ENCODE peak calls at places on chromosomes 2 and 18, in five cellular contexts. D, J, G, C and N are unnamed samples.

GRCh38 chr18:13376841-13377351 is 158.3 kb downstream of the LDLRAD4 start:
- DNase-seq in D (no peak), J (peak; percentile 10), G (no peak), C (no peak), N (peak; percentile 41)

GRCh38 chr18:59908790-59909189 is 9.0 kb downstream of the PMAIP1 start:
- DNase-seq in D (no peak), J (no peak), G (peak; percentile 56), C (no peak), N (no peak)

GRCh38 chr18:45241982-45242565 is 373.2 kb upstream of the SLC14A2 start:
- DNase-seq in D (no peak), J (no peak), G (no peak), C (no peak), N (no peak)

GRCh38 chr2:212539145-212539880 is 711 bp upstream of the ERBB4 start:
- DNase-seq in D (peak; percentile 74), J (no peak), G (peak; percentile 60), C (peak; percentile 44), N (peak; percentile 91)

GRCh38 chr2:98185801-98186200 is 98.8 kb downstream of the VWA3B start:
- DNase-seq in D (no peak), J (no peak), G (no peak), C (no peak), N (no peak)

GRCh38 chr18:23213200-23213599 is 77.9 kb downstream of the CABLES1 start:
- DNase-seq in D (no peak), J (no peak), G (no peak), C (no peak), N (no peak)

GRCh38 chr2:141041281-141041680 is 1089.5 kb downstream of the LRP1B start:
- DNase-seq in D (no peak), J (no peak), G (no peak), C (no peak), N (no peak)

GRCh38 chr2:10879159-10879558 is 32.6 kb upstream of the KCNF1 start:
- DNase-seq in D (no peak), J (no peak), G (no peak), C (no peak), N (peak; percentile 32)

GRCh38 chr2:182767578-182767977 is 51.5 kb downstream of the DNAJC10 start:
- DNase-seq in D (no peak), J (peak; percentile 42), G (peak; percentile 61), C (no peak), N (peak; percentile 53)

GRCh38 chr2:221629478-221629877 is 57.4 kb upstream of the EPHA4 start:
- DNase-seq in D (no peak), J (no peak), G (peak; percentile 67), C (no peak), N (no peak)

GRCh38 chr2:191374366-191374765 is 129.2 kb downstream of the MYO1B start:
- DNase-seq in D (no peak), J (no peak), G (no peak), C (no peak), N (no peak)

DNA sequence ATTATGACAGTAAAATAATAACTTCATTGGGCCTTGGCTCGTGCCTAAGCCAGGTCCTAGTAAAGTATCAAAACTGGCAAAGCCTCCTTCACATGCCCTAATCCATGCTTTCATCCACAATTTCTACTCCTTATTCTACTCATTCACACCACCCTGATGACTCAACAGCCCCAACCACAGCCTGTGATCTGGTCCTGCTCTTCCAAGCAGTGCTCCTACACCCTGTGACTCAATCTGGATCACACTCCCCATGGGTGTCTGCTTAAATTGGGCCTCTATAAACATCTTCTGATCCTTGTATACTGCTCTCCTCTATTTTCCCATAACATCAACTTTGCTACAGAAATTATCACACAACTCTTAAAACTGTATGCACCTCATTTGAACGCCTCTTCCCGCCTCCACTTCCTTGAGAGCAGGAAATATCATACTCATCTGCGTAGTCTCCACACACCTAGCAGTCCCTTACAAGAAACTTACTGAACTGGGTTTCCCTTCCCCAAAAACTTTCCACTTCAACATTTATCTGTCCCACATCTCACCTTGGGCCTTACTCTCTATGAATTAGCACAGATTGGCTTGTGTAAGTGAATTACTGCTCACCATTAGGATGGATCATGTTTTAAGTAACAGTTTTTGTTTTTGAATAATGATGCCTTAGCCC is 15.9 kb downstream of the GTF3C3 start:
- DNase-seq in D (no peak), J (no peak), G (peak; percentile 44), C (no peak), N (peak; percentile 50)
- H3K36me3 ChIP-seq in D (peaks cover 96% of the 10 kb centered on the region), J (peaks cover 96% of the 10 kb centered on the region), G (peaks cover 84% of the 10 kb centered on the region), C (no peaks in the 10 kb centered on the region), N (peaks cover 89% of the 10 kb centered on the region)

GRCh38 chr2:188983427-188984101 is 9.4 kb downstream of the COL3A1 start:
- DNase-seq in D (no peak), J (peak; percentile 3), G (peak; percentile 72), C (no peak), N (no peak)
- TF ChIP-seq CTCF in D (peak; percentile 23), J (peak; percentile 56), G (peak; percentile 76), C (no peak), N (peak; percentile 76)

GRCh38 chr2:233266481-233266880 is 15.0 kb downstream of the ATG16L1 start:
- DNase-seq in D (no peak), J (no peak), G (no peak), C (no peak), N (no peak)
- H3K36me3 ChIP-seq in D (peaks cover 100% of the 10 kb centered on the region), J (peaks cover 99% of the 10 kb centered on the region), G (peaks cover 92% of the 10 kb centered on the region), C (no peaks in the 10 kb centered on the region), N (peaks cover 95% of the 10 kb centered on the region)

GRCh38 chr18:55475467-55475866 is 112.5 kb downstream of the TCF4 start:
- DNase-seq in D (no peak), J (no peak), G (no peak), C (no peak), N (no peak)

GRCh38 chr18:55475916-55476315 is 112.1 kb downstream of the TCF4 start:
- DNase-seq in D (no peak), J (no peak), G (no peak), C (no peak), N (no peak)

GRCh38 chr18:55478301-55478660 is 109.7 kb downstream of the TCF4 start:
- DNase-seq in D (no peak), J (no peak), G (no peak), C (no peak), N (no peak)

GRCh38 chr18:55479656-55480420 is 108.2 kb downstream of the TCF4 start:
- DNase-seq in D (no peak), J (no peak), G (no peak), C (no peak), N (no peak)

DNA sequence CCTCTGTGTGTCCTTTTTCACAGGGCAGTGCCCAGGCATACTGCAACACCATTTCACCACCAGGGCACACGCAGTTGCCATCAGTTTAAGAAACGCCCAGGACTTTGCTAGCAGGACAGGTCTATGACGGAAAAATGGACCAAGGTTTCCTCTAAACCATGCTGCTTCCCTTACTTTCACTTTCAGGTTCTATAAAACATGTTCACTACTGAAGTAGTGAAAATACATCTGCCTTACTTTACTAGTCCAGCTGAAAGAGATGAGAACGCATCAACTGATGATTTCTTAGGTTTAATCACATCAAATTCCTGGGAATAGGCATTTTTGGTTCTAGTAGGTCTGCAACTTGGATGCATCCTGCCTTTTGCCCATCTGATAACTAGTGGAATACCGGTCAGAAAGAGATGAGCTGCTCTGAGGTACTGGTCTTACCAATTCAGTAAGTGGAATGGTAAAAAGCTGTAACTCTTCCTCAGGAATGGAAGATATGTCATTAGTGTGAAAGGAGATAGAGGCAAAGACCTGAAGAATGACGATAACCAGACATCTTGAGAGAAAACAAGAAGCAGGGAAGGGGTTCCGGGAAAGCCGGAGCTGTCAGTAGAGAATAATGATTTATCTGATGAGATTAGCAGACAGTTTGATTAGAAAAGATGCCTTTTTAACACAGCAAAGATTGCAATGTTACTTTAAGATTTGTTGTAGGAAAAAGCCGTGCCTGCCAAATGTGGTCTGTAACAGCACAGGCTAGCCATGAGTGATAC is 110.3 kb downstream of the TCF4 start:
- DNase-seq in D (peak; percentile 58), J (peak; percentile 42), G (peak; percentile 45), C (no peak), N (no peak)
- TF ChIP-seq CTCF in D (peak; percentile 32), J (no peak), G (peak; percentile 31), C (no peak), N (peak; percentile 31)

GRCh38 chr2:38216886-38217285 is 140.9 kb upstream of the CYP1B1 start:
- DNase-seq in D (no peak), J (no peak), G (no peak), C (no peak), N (no peak)

GRCh38 chr2:38217401-38218188 is 141.6 kb upstream of the CYP1B1 start:
- DNase-seq in D (no peak), J (no peak), G (no peak), C (no peak), N (no peak)

GRCh38 chr2:38220164-38220563 is 144.2 kb upstream of the CYP1B1 start:
- DNase-seq in D (no peak), J (no peak), G (no peak), C (no peak), N (no peak)

GRCh38 chr2:38218995-38219394 is 143.0 kb upstream of the CYP1B1 start:
- DNase-seq in D (no peak), J (no peak), G (no peak), C (no peak), N (no peak)

GRCh38 chr2:38218583-38218982 is 142.6 kb upstream of the CYP1B1 start:
- DNase-seq in D (no peak), J (no peak), G (no peak), C (no peak), N (no peak)
- H3K36me3 ChIP-seq in D (no peaks in the 10 kb centered on the region), J (no peaks in the 10 kb centered on the region), G (no peaks in the 10 kb centered on the region), C (no peaks in the 10 kb centered on the region), N (no peaks in the 10 kb centered on the region)

GRCh38 chr2:159677654-159678053 is 34.7 kb upstream of the MARCHF7 start:
- DNase-seq in D (no peak), J (no peak), G (peak; percentile 30), C (no peak), N (no peak)
- TF ChIP-seq CTCF in D (peak; percentile 36), J (peak; percentile 49), G (peak; percentile 66), C (no peak), N (peak; percentile 22)

GRCh38 chr2:33518200-33518599 is 41.8 kb downstream of the RASGRP3 start:
- DNase-seq in D (no peak), J (no peak), G (peak; percentile 34), C (no peak), N (no peak)
- H3K36me3 ChIP-seq in D (peaks cover 53% of the 10 kb centered on the region), J (no peaks in the 10 kb centered on the region), G (no peaks in the 10 kb centered on the region), C (no peaks in the 10 kb centered on the region), N (no peaks in the 10 kb centered on the region)

GRCh38 chr2:29215739-29216608 is 100.8 kb downstream of the CLIP4 start:
- DNase-seq in D (no peak), J (no peak), G (no peak), C (no peak), N (peak; percentile 32)

GRCh38 chr2:29213871-29214341 is 98.7 kb downstream of the CLIP4 start:
- DNase-seq in D (no peak), J (no peak), G (peak; percentile 83), C (no peak), N (peak; percentile 40)

GRCh38 chr2:29209551-29209950 is 94.3 kb downstream of the CLIP4 start:
- DNase-seq in D (no peak), J (no peak), G (peak; percentile 45), C (no peak), N (peak; percentile 13)

GRCh38 chr2:29215073-29215472 is 99.9 kb downstream of the CLIP4 start:
- DNase-seq in D (no peak), J (no peak), G (no peak), C (no peak), N (peak; percentile 29)

GRCh38 chr2:29212009-29212408 is 96.8 kb downstream of the CLIP4 start:
- DNase-seq in D (no peak), J (no peak), G (no peak), C (no peak), N (peak; percentile 63)
- TF ChIP-seq CTCF in D (no peak), J (no peak), G (no peak), C (no peak), N (peak; percentile 66)